ENCODE peak calls at places on chromosome 17, in five cellular contexts. One of them, this sample, is unnamed.

GRCh38 chr17:62870581-62870964 is 62.5 kb upstream of the MARCHF10 start:
- DNase-seq in activated CD4-positive, alpha-beta T cell treated with anti-CD3 and anti-CD28 coated beads for 1 hour: no peak
- DNase-seq in smooth muscle cell of the brain vasculature: no peak
- DNase-seq in AG10803: peak; percentile 16
- DNase-seq in NCI-H460: no peak
- DNase-seq in this sample: no peak

GRCh38 chr17:29880031-29880430 is 50.0 kb downstream of the SSH2 start:
- DNase-seq in smooth muscle cell of the brain vasculature: no peak
- DNase-seq in NCI-H460: no peak
- DNase-seq in activated CD4-positive, alpha-beta T cell treated with anti-CD3 and anti-CD28 coated beads for 1 hour: no peak
- DNase-seq in AG10803: no peak
- DNase-seq in this sample: no peak

GRCh38 chr17:58530655-58531054 is 16.2 kb upstream of the MTMR4 start:
- DNase-seq in activated CD4-positive, alpha-beta T cell treated with anti-CD3 and anti-CD28 coated beads for 1 hour: no peak
- DNase-seq in smooth muscle cell of the brain vasculature: no peak
- DNase-seq in AG10803: no peak
- DNase-seq in NCI-H460: no peak
- DNase-seq in this sample: no peak

GRCh38 chr17:72489273-72489641 is 368.4 kb downstream of the SOX9 start:
- DNase-seq in smooth muscle cell of the brain vasculature: no peak
- DNase-seq in NCI-H460: no peak
- DNase-seq in AG10803: no peak
- DNase-seq in activated CD4-positive, alpha-beta T cell treated with anti-CD3 and anti-CD28 coated beads for 1 hour: no peak
- DNase-seq in this sample: no peak

GRCh38 chr17:46002311-46002972 is 3.4 kb downstream of the STH start:
- DNase-seq in NCI-H460: peak; percentile 56
- DNase-seq in AG10803: peak; percentile 48
- DNase-seq in activated CD4-positive, alpha-beta T cell treated with anti-CD3 and anti-CD28 coated beads for 1 hour: peak; percentile 61
- DNase-seq in smooth muscle cell of the brain vasculature: peak; percentile 44
- DNase-seq in this sample: peak; percentile 82

GRCh38 chr17:72136692-72137550 is 16.1 kb downstream of the SOX9 start:
- DNase-seq in AG10803: peak; percentile 35
- DNase-seq in activated CD4-positive, alpha-beta T cell treated with anti-CD3 and anti-CD28 coated beads for 1 hour: no peak
- DNase-seq in NCI-H460: no peak
- DNase-seq in smooth muscle cell of the brain vasculature: no peak
- DNase-seq in this sample: no peak

GRCh38 chr17:83053021-83053778 is 26.2 kb upstream of the METRNL start:
- DNase-seq in NCI-H460: no peak
- DNase-seq in activated CD4-positive, alpha-beta T cell treated with anti-CD3 and anti-CD28 coated beads for 1 hour: no peak
- DNase-seq in smooth muscle cell of the brain vasculature: no peak
- DNase-seq in AG10803: no peak
- DNase-seq in this sample: peak; percentile 45

GRCh38 chr17:17818088-17818526 is 18.7 kb downstream of the SREBF1 start:
- DNase-seq in activated CD4-positive, alpha-beta T cell treated with anti-CD3 and anti-CD28 coated beads for 1 hour: no peak
- DNase-seq in AG10803: no peak
- DNase-seq in NCI-H460: no peak
- DNase-seq in smooth muscle cell of the brain vasculature: no peak
- DNase-seq in this sample: no peak

GRCh38 chr17:72927760-72928159 is 164.7 kb downstream of the SLC39A11 start:
- DNase-seq in smooth muscle cell of the brain vasculature: no peak
- DNase-seq in activated CD4-positive, alpha-beta T cell treated with anti-CD3 and anti-CD28 coated beads for 1 hour: no peak
- DNase-seq in NCI-H460: no peak
- DNase-seq in AG10803: no peak
- DNase-seq in this sample: no peak

GRCh38 chr17:28896884-28897768 is at the start of gene FLOT2:
- DNase-seq in activated CD4-positive, alpha-beta T cell treated with anti-CD3 and anti-CD28 coated beads for 1 hour: peak; percentile 50
- DNase-seq in smooth muscle cell of the brain vasculature: no peak
- DNase-seq in AG10803: peak; percentile 48
- DNase-seq in NCI-H460: peak; percentile 13
- DNase-seq in this sample: peak; percentile 68

GRCh38 chr17:10843806-10844205 is 5.9 kb upstream of the PIRT start:
- DNase-seq in smooth muscle cell of the brain vasculature: no peak
- DNase-seq in activated CD4-positive, alpha-beta T cell treated with anti-CD3 and anti-CD28 coated beads for 1 hour: no peak
- DNase-seq in AG10803: no peak
- DNase-seq in NCI-H460: no peak
- DNase-seq in this sample: peak; percentile 31

GRCh38 chr17:50966163-50966666 is 100.1 kb upstream of the TOB1 start:
- DNase-seq in activated CD4-positive, alpha-beta T cell treated with anti-CD3 and anti-CD28 coated beads for 1 hour: no peak
- DNase-seq in smooth muscle cell of the brain vasculature: no peak
- DNase-seq in NCI-H460: no peak
- DNase-seq in AG10803: no peak
- DNase-seq in this sample: no peak